ENCODE peak calls at places on chromosome 13, in seven cellular contexts. H is K562, A is MM.1S, R is HCT116, U is neural progenitor cell, S is GM23338, E is DND-41. F is an unnamed sample.

GRCh38 chr13:51849145-51850101 is 4.4 kb upstream of the TMEM272 start:
- DNase-seq in R (peak; percentile 24), S (peak; percentile 94), E (peak; percentile 45), A (no peak), U (peak; percentile 76), H (peak; percentile 59), F (peak; percentile 7)

GRCh38 chr13:104320446-104320845 is 1254.2 kb upstream of the SLC10A2 start:
- DNase-seq in U (no peak), S (no peak), A (no peak), E (no peak), H (no peak), R (no peak), F (no peak)

GRCh38 chr13:38872693-38873092 is 117.9 kb downstream of the STOML3 start:
- DNase-seq in H (peak; percentile 39), S (peak; percentile 83), E (peak; percentile 18), U (peak; percentile 76), A (peak; percentile 73), R (peak; percentile 42), F (no peak)

GRCh38 chr13:60765700-60766411 is 368.8 kb downstream of the TDRD3 start:
- DNase-seq in R (no peak), S (no peak), E (no peak), U (no peak), H (no peak), A (no peak), F (no peak)

GRCh38 chr13:75308222-75308621 is 173.7 kb downstream of the TBC1D4 start:
- DNase-seq in H (no peak), E (no peak), U (no peak), A (no peak), R (no peak), S (no peak), F (no peak)

GRCh38 chr13:107157272-107157671 is 589.3 kb upstream of the ARGLU1 start:
- DNase-seq in A (no peak), R (no peak), E (no peak), U (no peak), H (no peak), S (no peak), F (no peak)

GRCh38 chr13:109204252-109204651 is 574.8 kb downstream of the MYO16 start:
- DNase-seq in U (no peak), R (no peak), S (no peak), A (no peak), H (no peak), E (no peak), F (no peak)

GRCh38 chr13:49690133-49690989 is 925 bp downstream of the EBPL start:
- DNase-seq in S (no peak), U (no peak), R (no peak), E (no peak), A (no peak), H (peak; percentile 19), F (peak; percentile 12)

GRCh38 chr13:49524740-49525501 is 29.2 kb downstream of the PHF11 start:
- DNase-seq in A (no peak), R (no peak), E (no peak), S (no peak), U (no peak), H (no peak), F (peak; percentile 11)

GRCh38 chr13:50518791-50519201 is 324.7 kb downstream of the DLEU7 start:
- DNase-seq in R (no peak), E (no peak), H (no peak), U (no peak), S (no peak), A (no peak), F (no peak)

GRCh38 chr13:48561461-48562224 is 28.8 kb upstream of the RCBTB2 start:
- DNase-seq in S (no peak), E (peak; percentile 57), R (no peak), U (no peak), A (peak; percentile 36), H (no peak), F (no peak)

GRCh38 chr13:65416784-65417183 is 1813.4 kb downstream of the PCDH9 start:
- DNase-seq in R (no peak), U (no peak), A (no peak), H (no peak), E (no peak), S (no peak), F (no peak)

GRCh38 chr13:104737713-104738112 is 1671.5 kb upstream of the SLC10A2 start:
- DNase-seq in E (no peak), H (no peak), R (no peak), S (no peak), A (no peak), U (no peak), F (no peak)

GRCh38 chr13:32902898-32903297 is 113.3 kb upstream of the KL start:
- DNase-seq in U (peak; percentile 18), S (peak; percentile 28), R (no peak), E (no peak), A (no peak), H (no peak), F (no peak)

DNA sequence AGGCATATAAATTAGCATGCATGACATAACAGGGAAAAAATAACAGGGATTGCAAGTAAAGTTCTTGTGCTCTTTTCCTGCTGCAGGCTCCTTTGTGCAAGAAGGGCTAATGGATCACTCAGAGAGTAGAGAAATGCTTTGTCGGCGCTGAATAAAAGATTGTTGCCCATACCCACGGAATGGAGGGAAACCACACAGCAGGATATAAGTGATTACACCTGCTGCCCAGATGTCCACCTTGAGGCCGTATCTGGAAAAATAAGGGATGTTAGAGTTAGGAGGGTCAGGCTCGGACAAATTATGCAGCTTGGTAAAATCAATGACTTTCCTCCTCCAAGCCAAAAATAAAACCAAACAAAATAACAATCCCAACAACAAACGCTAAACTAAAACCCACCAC is 322.3 kb downstream of the DCLK1 start:
- DNase-seq in E (no peak), U (no peak), H (no peak), S (no peak), R (no peak), A (no peak), F (no peak)
- TF ChIP-seq CTCF in E (no peak), U (no peak), H (no peak), S (no peak), R (no peak), A (no peak), F (no peak)

GRCh38 chr13:46386426-46386995 is 541 bp downstream of the RUBCNL start:
- DNase-seq in A (no peak), U (peak; percentile 44), R (no peak), H (no peak), E (no peak), S (peak; percentile 50), F (no peak)
- TF ChIP-seq EZH2 in A (no peak), U (no peak), R (no peak), H (no peak), E (no peak), S (no peak), F (no peak)

GRCh38 chr13:31015207-31015606 is 82.8 kb downstream of the TEX26 start:
- DNase-seq in U (no peak), S (no peak), E (no peak), R (no peak), H (no peak), A (no peak), F (no peak)

GRCh38 chr13:31011193-31011860 is 78.9 kb downstream of the TEX26 start:
- DNase-seq in A (no peak), U (peak; percentile 59), E (no peak), H (no peak), R (no peak), S (peak; percentile 64), F (no peak)

GRCh38 chr13:31009166-31009565 is 76.7 kb downstream of the TEX26 start:
- DNase-seq in H (no peak), E (no peak), A (no peak), S (no peak), R (no peak), U (no peak), F (no peak)

GRCh38 chr13:31014461-31014860 is 82.0 kb downstream of the TEX26 start:
- DNase-seq in H (no peak), U (no peak), R (no peak), E (no peak), A (no peak), S (no peak), F (no peak)

DNA sequence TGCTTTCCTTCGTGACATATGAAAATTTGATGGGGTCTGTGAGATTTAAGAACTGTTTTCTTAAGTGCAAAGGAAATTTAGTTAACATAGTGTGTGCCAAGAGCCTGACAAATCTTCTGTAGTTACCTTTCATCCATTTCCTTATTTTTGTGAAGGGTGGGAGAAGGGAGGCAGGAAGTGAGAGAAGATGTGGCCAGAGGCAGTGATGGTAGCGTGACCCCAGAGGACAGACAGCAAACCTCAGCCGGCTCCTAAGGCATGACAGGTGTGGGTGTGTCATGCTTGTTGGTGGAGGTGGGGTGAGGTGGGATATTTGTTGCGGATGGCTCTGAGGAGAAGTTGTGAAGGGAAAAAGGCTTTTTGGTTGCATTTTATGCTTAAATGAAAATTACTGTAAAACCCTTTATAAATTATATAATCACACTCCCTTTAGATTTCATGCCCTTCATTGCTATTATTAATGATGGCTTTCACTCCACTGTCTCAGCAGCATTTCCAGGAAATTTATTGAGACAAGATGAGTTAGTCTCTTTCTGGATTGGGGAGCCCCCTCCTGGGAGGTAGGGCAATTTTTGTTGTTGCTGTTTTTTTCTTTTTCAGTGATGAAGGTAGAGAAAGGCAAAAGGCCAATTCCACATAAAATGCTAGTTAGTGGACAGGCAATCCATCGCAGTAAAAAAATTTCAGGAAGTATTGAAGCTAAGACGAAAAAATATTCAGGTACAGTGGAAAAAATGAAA is 80.0 kb downstream of the TEX26 start:
- DNase-seq in A (no peak), S (peak; percentile 45), E (no peak), H (peak; percentile 8), R (no peak), U (peak; percentile 22), F (no peak)
- TF ChIP-seq CTCF in A (no peak), S (peak; percentile 60), E (peak; percentile 43), H (no peak), R (peak; percentile 61), U (peak; percentile 50), F (peak; percentile 63)

GRCh38 chr13:91313581-91313980 is 33.9 kb upstream of the MIR17HG start:
- DNase-seq in E (no peak), S (no peak), U (no peak), H (no peak), A (no peak), R (no peak), F (no peak)
- TF ChIP-seq EZH2 in E (no peak), S (no peak), U (no peak), H (no peak), A (no peak), R (no peak), F (no peak)

DNA sequence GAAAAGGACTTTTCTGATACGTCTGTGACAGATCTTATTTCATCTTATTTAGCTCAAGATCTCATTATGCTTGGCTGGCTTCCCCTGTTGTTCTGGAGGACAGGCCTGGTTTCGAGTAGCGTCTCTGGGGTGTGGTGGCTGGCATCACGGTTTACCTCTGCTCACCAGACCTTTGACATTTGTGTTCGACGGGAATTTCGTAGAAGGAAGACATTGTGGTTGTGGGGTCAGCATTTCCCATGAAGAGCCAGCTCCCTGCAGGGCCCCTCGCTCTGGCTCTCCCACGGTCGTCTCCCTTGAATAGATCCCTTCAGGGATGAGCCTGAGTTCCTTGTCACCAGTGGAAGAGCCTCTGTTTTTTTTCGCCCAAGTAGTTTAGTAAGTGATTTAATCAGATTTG is 78.6 kb upstream of the TEX29 start:
- DNase-seq in R (no peak), H (no peak), E (no peak), S (no peak), A (no peak), U (no peak), F (no peak)
- TF ChIP-seq CTCF in R (no peak), H (no peak), E (no peak), S (no peak), A (no peak), U (no peak), F (no peak)

F was measured in PC-9.